ENCODE peak calls at places on chromosomes 16 and 17, in seven cellular contexts. V, O, T, R, N, W and Z are unnamed samples.
A peak's percentile ranks its signal among the peaks of the same experiment; 100 is the strongest.

GRCh38 chr16:2471016-2471652 is at the start of gene NTN3:
- DNase-seq in V (peak; percentile 71), O (no peak), T (no peak), R (peak; percentile 94), N (no peak), W (no peak), Z (peak; percentile 73)

GRCh38 chr16:424623-425081 is 797 bp upstream of the RAB11FIP3 start:
- DNase-seq in V (no peak), O (no peak), T (peak; percentile 41), R (no peak), N (no peak), W (peak; percentile 40), Z (no peak)

GRCh38 chr16:2468142-2468724 is 2.9 kb upstream of the NTN3 start:
- DNase-seq in V (peak; percentile 63), O (peak; percentile 11), T (no peak), R (no peak), N (no peak), W (no peak), Z (peak; percentile 82)

GRCh38 chr17:76452646-76453430 is at the start of gene UBE2O:
- DNase-seq in V (peak; percentile 99), O (peak; percentile 80), T (peak; percentile 79), R (peak; percentile 97), N (peak; percentile 88), W (peak; percentile 94), Z (peak; percentile 98)

GRCh38 chr17:2239882-2240430 is 63.6 kb downstream of the SMG6 start:
- DNase-seq in V (no peak), O (peak; percentile 96), T (peak; percentile 84), R (no peak), N (no peak), W (peak; percentile 34), Z (peak; percentile 69)

GRCh38 chr16:66845791-66846221 is 1.6 kb downstream of the CA7 start:
- DNase-seq in V (no peak), O (no peak), T (no peak), R (no peak), N (no peak), W (no peak), Z (no peak)

GRCh38 chr16:24721830-24722238 is 7.6 kb upstream of the TNRC6A start:
- DNase-seq in V (no peak), O (no peak), T (no peak), R (no peak), N (no peak), W (no peak), Z (no peak)

GRCh38 chr17:82003411-82004381 is 19.0 kb downstream of the CENPX start:
- DNase-seq in V (no peak), O (peak; percentile 95), T (peak; percentile 93), R (no peak), N (no peak), W (peak; percentile 90), Z (no peak)

GRCh38 chr16:77076839-77077238 is 114.2 kb upstream of the MON1B start:
- DNase-seq in V (no peak), O (no peak), T (no peak), R (no peak), N (no peak), W (no peak), Z (no peak)

GRCh38 chr16:28859326-28859725 is 4.3 kb upstream of the SH2B1 start:
- DNase-seq in V (no peak), O (no peak), T (peak; percentile 10), R (no peak), N (no peak), W (no peak), Z (no peak)

GRCh38 chr17:55644346-55644745 is 78.3 kb downstream of the TMEM100 start:
- DNase-seq in V (no peak), O (no peak), T (no peak), R (no peak), N (no peak), W (no peak), Z (no peak)

GRCh38 chr16:679808-680624 is at the start of gene STUB1:
- DNase-seq in V (peak; percentile 95), O (peak; percentile 80), T (peak; percentile 84), R (peak; percentile 94), N (peak; percentile 67), W (peak; percentile 91), Z (peak; percentile 92)

GRCh38 chr16:31118223-31119155 is 1.0 kb downstream of the KAT8 start:
- DNase-seq in V (no peak), O (peak; percentile 81), T (peak; percentile 75), R (no peak), N (no peak), W (no peak), Z (no peak)

GRCh38 chr16:28938721-28939120 is 7.0 kb downstream of the CD19 start:
- DNase-seq in V (no peak), O (no peak), T (no peak), R (no peak), N (no peak), W (no peak), Z (no peak)

GRCh38 chr17:49036270-49036626 is 39.1 kb downstream of the IGF2BP1 start:
- DNase-seq in V (no peak), O (no peak), T (no peak), R (no peak), N (no peak), W (no peak), Z (no peak)

GRCh38 chr16:11205754-11206459 is 50.1 kb downstream of the SOCS1 start:
- DNase-seq in V (peak; percentile 38), O (peak; percentile 42), T (peak; percentile 28), R (peak; percentile 47), N (no peak), W (no peak), Z (no peak)

GRCh38 chr17:40022961-40023541 is 7.8 kb downstream of the CSF3 start:
- DNase-seq in V (no peak), O (no peak), T (no peak), R (no peak), N (no peak), W (no peak), Z (no peak)

GRCh38 chr17:57859601-57860413 is 10.0 kb upstream of the MRPS23 start:
- DNase-seq in V (no peak), O (no peak), T (no peak), R (peak; percentile 25), N (no peak), W (no peak), Z (no peak)

GRCh38 chr16:12078405-12079245 is 102.1 kb downstream of the SNX29 start:
- DNase-seq in V (no peak), O (no peak), T (no peak), R (no peak), N (no peak), W (no peak), Z (no peak)

GRCh38 chr17:39740357-39741111 is 2.8 kb downstream of the GRB7 start:
- DNase-seq in V (peak; percentile 95), O (peak; percentile 45), T (peak; percentile 29), R (no peak), N (no peak), W (peak; percentile 66), Z (no peak)

GRCh38 chr16:81401035-81401950 is 43.3 kb upstream of the CMIP start:
- DNase-seq in V (no peak), O (peak; percentile 62), T (peak; percentile 15), R (no peak), N (no peak), W (peak; percentile 97), Z (no peak)

GRCh38 chr17:82012482-82013295 is 10.0 kb downstream of the CENPX start:
- DNase-seq in V (no peak), O (no peak), T (no peak), R (no peak), N (no peak), W (no peak), Z (no peak)

GRCh38 chr17:11899494-11899893 is 97.8 kb downstream of the ZNF18 start:
- DNase-seq in V (peak; percentile 5), O (no peak), T (no peak), R (peak; percentile 67), N (no peak), W (no peak), Z (no peak)
- TF ChIP-seq CTCF in V (peak; percentile 11), O (no peak), T (no peak), R (peak; percentile 32), N (no peak), W (no peak), Z (no peak)

DNA sequence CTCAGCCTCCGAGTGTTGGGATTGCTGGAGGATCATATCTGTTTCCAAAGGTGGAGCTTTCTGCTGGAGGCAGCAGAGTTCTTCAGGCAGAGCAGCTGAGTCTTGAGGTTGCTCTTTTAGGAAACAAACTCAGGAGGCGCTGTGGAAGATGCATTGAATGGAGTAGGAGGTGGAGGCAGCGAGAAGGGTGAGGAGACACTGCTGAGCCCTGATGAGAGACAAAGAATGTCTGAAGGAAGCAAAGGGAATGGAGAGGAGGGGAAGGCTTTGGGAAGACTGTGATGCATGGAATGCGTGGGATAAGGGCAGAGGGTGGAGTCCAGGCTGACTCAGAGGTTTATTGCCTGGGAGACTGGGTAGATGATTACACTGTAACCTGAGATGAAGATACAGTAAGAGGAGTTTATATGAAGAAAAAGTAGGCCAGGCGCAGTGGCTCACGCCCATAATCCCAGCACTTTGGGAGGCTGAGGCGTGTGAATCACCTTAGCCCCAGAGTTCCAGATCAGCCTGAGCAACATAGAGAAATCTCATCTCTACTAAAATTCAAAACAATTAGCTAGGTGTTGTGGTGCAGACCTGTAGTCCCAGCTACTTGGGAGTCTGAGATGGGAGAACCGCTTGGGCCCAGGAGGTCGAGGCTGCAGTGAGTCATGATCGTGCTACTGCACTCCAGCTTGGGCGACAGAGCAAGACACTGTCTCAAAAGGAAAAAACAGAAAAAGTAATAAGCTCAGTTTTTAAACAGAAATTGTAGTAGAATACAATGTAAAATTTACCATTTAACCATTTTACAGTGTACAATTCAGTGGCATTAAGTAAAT is 17.8 kb upstream of the TMEM219 start:
- DNase-seq in V (peak; percentile 80), O (peak; percentile 99), T (peak; percentile 98), R (peak; percentile 58), N (no peak), W (peak; percentile 99), Z (no peak)
- TF ChIP-seq CTCF in V (peak; percentile 40), O (peak; percentile 56), T (peak; percentile 57), R (peak; percentile 50), N (no peak), W (peak; percentile 64), Z (no peak)

DNA sequence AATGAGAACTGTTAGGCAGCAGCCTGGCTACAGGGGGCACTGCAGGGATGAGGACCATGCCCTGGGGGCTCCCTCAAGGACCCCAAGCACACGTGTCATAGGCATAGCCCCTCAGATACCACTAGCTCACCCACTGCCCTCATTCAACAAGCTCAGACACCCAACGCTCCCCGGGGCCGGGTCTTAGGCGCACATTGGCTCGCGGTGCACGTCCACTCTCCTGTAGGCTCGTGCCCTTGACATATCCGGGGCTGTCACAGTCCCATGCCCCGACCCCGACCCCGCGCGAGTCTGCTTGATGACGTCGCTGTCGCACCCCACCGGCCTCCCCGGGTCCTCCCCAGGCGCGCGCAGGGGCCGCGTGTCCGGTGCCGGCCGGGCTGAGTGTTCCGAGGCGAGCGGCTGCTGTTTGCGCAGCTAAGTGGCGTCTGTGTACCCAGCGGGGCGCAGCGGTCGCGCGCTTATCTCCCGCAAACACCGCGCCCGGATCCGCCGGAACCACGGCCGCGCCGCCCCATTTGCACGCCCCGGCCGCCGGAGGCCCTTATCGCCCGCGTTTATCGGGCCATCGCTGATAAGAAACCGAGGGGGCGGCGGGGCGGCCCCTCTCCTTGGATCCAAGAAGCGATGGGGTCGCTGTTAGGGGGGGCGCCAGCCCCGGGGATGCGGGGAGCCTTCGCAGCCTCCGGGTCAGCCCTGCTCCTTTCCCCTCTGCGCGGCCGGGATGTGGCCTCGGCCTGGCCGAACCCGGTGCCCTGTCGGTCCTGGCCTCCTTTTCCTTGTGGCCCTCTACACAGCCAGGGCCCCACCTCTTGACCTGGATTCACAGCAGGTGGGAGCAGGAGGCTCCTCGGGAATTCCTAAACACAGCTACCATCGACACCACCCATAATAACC is 20.7 kb upstream of the NAGS start:
- DNase-seq in V (peak; percentile 80), O (no peak), T (no peak), R (peak; percentile 36), N (no peak), W (peak; percentile 34), Z (no peak)
- TF ChIP-seq CTCF in V (peak; percentile 75), O (no peak), T (peak; percentile 36), R (peak; percentile 75), N (no peak), W (peak; percentile 53), Z (no peak)

GRCh38 chr17:16989230-16989952 is 17.5 kb upstream of the TNFRSF13B start:
- DNase-seq in V (no peak), O (no peak), T (no peak), R (no peak), N (no peak), W (no peak), Z (peak; percentile 62)
- TF ChIP-seq CTCF in V (no peak), O (no peak), T (no peak), R (no peak), N (no peak), W (no peak), Z (no peak)